ENCODE peak calls at places on chromosomes 12 and 14, in six cellular contexts. U, H, A, V, C and T are unnamed samples.

GRCh38 chr14:76203086-76204001 is 51.6 kb downstream of the GPATCH2L start:
- DNase-seq in U (no peak), H (no peak), A (peak; percentile 85), V (no peak), C (no peak), T (peak; percentile 90)

GRCh38 chr14:68518180-68518579 is 274.7 kb downstream of the ZFP36L1 start:
- DNase-seq in U (no peak), H (no peak), A (no peak), V (peak; percentile 57), C (no peak), T (peak; percentile 43)

GRCh38 chr12:124564232-124564958 is 3.0 kb downstream of the NCOR2 start:
- DNase-seq in U (no peak), H (no peak), A (no peak), V (no peak), C (no peak), T (no peak)

GRCh38 chr14:104144911-104145825 is 6.8 kb downstream of the KIF26A start:
- DNase-seq in U (no peak), H (no peak), A (no peak), V (no peak), C (no peak), T (no peak)

GRCh38 chr14:54805080-54805479 is 97.5 kb downstream of the GCH1 start:
- DNase-seq in U (no peak), H (no peak), A (no peak), V (peak; percentile 57), C (no peak), T (no peak)

GRCh38 chr14:45559626-45560025 is 306.6 kb upstream of the MIS18BP1 start:
- DNase-seq in U (no peak), H (no peak), A (no peak), V (no peak), C (peak; percentile 6), T (no peak)

GRCh38 chr12:27385756-27386155 is 53.1 kb downstream of the BMAL2 start:
- DNase-seq in U (no peak), H (no peak), A (no peak), V (no peak), C (no peak), T (no peak)

GRCh38 chr12:1463073-1463905 is 131.1 kb downstream of the FBXL14 start:
- DNase-seq in U (no peak), H (no peak), A (no peak), V (no peak), C (no peak), T (no peak)

GRCh38 chr14:104972301-104973211 is 5.6 kb downstream of the AHNAK2 start:
- DNase-seq in U (peak; percentile 81), H (no peak), A (peak; percentile 96), V (no peak), C (no peak), T (peak; percentile 95)

GRCh38 chr14:95953111-95953724 is 76.6 kb downstream of the TUNAR start:
- DNase-seq in U (no peak), H (no peak), A (no peak), V (no peak), C (no peak), T (no peak)

GRCh38 chr12:93526786-93527428 is 45.6 kb upstream of the SOCS2 start:
- DNase-seq in U (peak; percentile 38), H (no peak), A (peak; percentile 75), V (no peak), C (no peak), T (peak; percentile 82)

GRCh38 chr12:51191516-51192283 is 18.8 kb upstream of the TFCP2 start:
- DNase-seq in U (no peak), H (no peak), A (no peak), V (no peak), C (no peak), T (no peak)

GRCh38 chr12:38664661-38665269 is 240.6 kb downstream of the CPNE8 start:
- DNase-seq in U (no peak), H (no peak), A (peak; percentile 24), V (no peak), C (peak; percentile 10), T (peak; percentile 47)

GRCh38 chr12:117039891-117040309 is 59.3 kb downstream of the TESC start:
- DNase-seq in U (no peak), H (no peak), A (no peak), V (no peak), C (no peak), T (no peak)

GRCh38 chr12:64081020-64081419 is 141.1 kb downstream of the KICS2 start:
- DNase-seq in U (no peak), H (no peak), A (no peak), V (no peak), C (no peak), T (no peak)

GRCh38 chr12:115096673-115097349 is 412.8 kb upstream of the TBX3 start:
- DNase-seq in U (no peak), H (no peak), A (no peak), V (no peak), C (no peak), T (no peak)

GRCh38 chr12:58452546-58452945 is 467.8 kb downstream of the LRIG3 start:
- DNase-seq in U (no peak), H (no peak), A (no peak), V (no peak), C (no peak), T (no peak)

GRCh38 chr12:107415066-107415465 is 270.5 kb upstream of the PWP1 start:
- DNase-seq in U (no peak), H (no peak), A (peak; percentile 74), V (no peak), C (no peak), T (peak; percentile 65)

GRCh38 chr14:71799831-71800230 is 132.4 kb upstream of the RGS6 start:
- DNase-seq in U (no peak), H (no peak), A (no peak), V (no peak), C (no peak), T (no peak)

GRCh38 chr14:101120636-101121398 is 217.3 kb upstream of the RTL1 start:
- DNase-seq in U (peak; percentile 55), H (no peak), A (no peak), V (peak; percentile 59), C (no peak), T (no peak)

GRCh38 chr14:95518045-95518751 is 1.7 kb upstream of the SYNE3 start:
- DNase-seq in U (no peak), H (no peak), A (no peak), V (no peak), C (no peak), T (peak; percentile 38)

GRCh38 chr12:54840293-54840692 is 14.0 kb upstream of the MUCL1 start:
- DNase-seq in U (no peak), H (no peak), A (no peak), V (no peak), C (no peak), T (no peak)

GRCh38 chr12:98388126-98388525 is 127.3 kb upstream of the TMPO start:
- DNase-seq in U (no peak), H (no peak), A (no peak), V (no peak), C (no peak), T (no peak)